ENCODE peak calls at places on chromosomes 11 and 22, in eight cellular contexts. X is breast epithelium, Y is ovary, P is tibial artery, G is GM23338, O is neural progenitor cell, B is HCT116, H is uterus. D is an unnamed sample.

GRCh38 chr11:6932150-6932549 is 5.9 kb downstream of the ZNF215 start:
- DNase-seq in G (no peak), O (no peak), B (no peak), H (no peak), Y (no peak), P (no peak), X (no peak), D (no peak)

GRCh38 chr22:32631507-32632245 is 157.1 kb downstream of the FBXO7 start:
- DNase-seq in H (no peak), Y (no peak), O (no peak), X (no peak), G (no peak), B (no peak), P (no peak), D (no peak)

GRCh38 chr11:1561266-1561665 is 10.8 kb downstream of the DUSP8 start:
- DNase-seq in B (no peak), H (no peak), G (no peak), X (no peak), P (no peak), Y (no peak), O (no peak), D (no peak)

GRCh38 chr11:71994786-71995185 is 3.9 kb upstream of the IL18BP start:
- DNase-seq in H (no peak), G (no peak), O (no peak), X (peak), P (no peak), Y (no peak), B (no peak), D (no peak)

GRCh38 chr22:32777997-32778396 is 23.5 kb upstream of the TIMP3 start:
- DNase-seq in Y (no peak), G (no peak), H (no peak), P (no peak), B (no peak), O (no peak), X (no peak), D (no peak)

GRCh38 chr22:34236527-34236926 is 316.3 kb upstream of the LARGE1 start:
- DNase-seq in O (no peak), B (no peak), H (no peak), Y (no peak), X (no peak), G (no peak), P (no peak), D (no peak)

GRCh38 chr22:38202437-38203089 is 769 bp downstream of the MAFF start:
- DNase-seq in O (peak), X (peak), B (no peak), H (peak), Y (peak), P (peak), G (peak), D (peak)

GRCh38 chr11:108768370-108768769 is 103.5 kb downstream of the DDX10 start:
- DNase-seq in Y (no peak), X (no peak), H (no peak), P (no peak), B (no peak), O (no peak), G (no peak), D (no peak)

GRCh38 chr11:78649361-78650215 is 74.9 kb upstream of the NARS2 start:
- DNase-seq in G (no peak), H (no peak), O (no peak), Y (no peak), X (no peak), B (no peak), P (no peak), D (no peak)

GRCh38 chr11:70367071-70367470 is 31.3 kb upstream of the CTTN start:
- DNase-seq in H (no peak), B (no peak), P (no peak), O (no peak), X (no peak), G (no peak), Y (no peak), D (no peak)

GRCh38 chr11:103631841-103632240 is 404.6 kb upstream of the DDI1 start:
- DNase-seq in O (no peak), P (no peak), H (no peak), B (no peak), X (no peak), G (no peak), Y (no peak), D (no peak)

GRCh38 chr11:47162426-47162825 is 14.3 kb downstream of the ARFGAP2 start:
- DNase-seq in B (no peak), Y (no peak), X (no peak), P (no peak), G (no peak), H (no peak), O (no peak), D (no peak)

GRCh38 chr11:62492586-62492985 is 54.0 kb downstream of the AHNAK start:
- DNase-seq in B (no peak), Y (no peak), H (no peak), X (no peak), O (no peak), G (no peak), P (no peak), D (no peak)

GRCh38 chr11:12201016-12201985 is 90.9 kb downstream of the MICAL2 start:
- DNase-seq in X (no peak), P (peak), G (no peak), H (peak), Y (no peak), B (no peak), O (no peak), D (no peak)

GRCh38 chr11:117189191-117189940 is 9.8 kb upstream of the TAGLN start:
- DNase-seq in G (no peak), O (no peak), H (peak), Y (no peak), B (no peak), P (peak), X (peak), D (no peak)

GRCh38 chr11:65496304-65497140 is 2.3 kb upstream of the MALAT1 start:
- DNase-seq in O (no peak), Y (no peak), P (peak), B (no peak), H (no peak), X (no peak), G (no peak), D (no peak)

GRCh38 chr22:36009085-36009484 is 19.5 kb downstream of the RBFOX2 start:
- DNase-seq in B (no peak), H (no peak), P (no peak), Y (no peak), X (no peak), G (no peak), O (no peak), D (no peak)

GRCh38 chr11:124276081-124276480 is 19.9 kb downstream of the OR8G5 start:
- DNase-seq in H (no peak), G (no peak), Y (no peak), P (no peak), X (no peak), B (no peak), O (no peak), D (no peak)

GRCh38 chr22:38504731-38505594 is 1.1 kb downstream of the DDX17 start:
- DNase-seq in O (peak), G (peak), X (no peak), Y (no peak), B (no peak), H (peak), P (peak), D (peak)

GRCh38 chr11:64355078-64355940 is 3.7 kb upstream of the RPS6KA4 start:
- DNase-seq in B (peak), G (peak), P (peak), X (peak), O (peak), Y (peak), H (peak), D (no peak)

GRCh38 chr11:31620434-31620833 is 110.9 kb downstream of the ELP4 start:
- DNase-seq in B (no peak), G (no peak), X (no peak), Y (no peak), O (no peak), H (no peak), P (no peak), D (no peak)

GRCh38 chr22:29146101-29146560 is 59.6 kb upstream of the EMID1 start:
- DNase-seq in Y (peak), H (no peak), X (no peak), O (no peak), P (no peak), G (no peak), B (no peak), D (no peak)

GRCh38 chr11:118415739-118416068 is 14.3 kb downstream of the ATP5MG start:
- DNase-seq in Y (peak), B (peak), X (no peak), G (peak), H (no peak), P (no peak), O (peak), D (no peak)

GRCh38 chr11:27926981-27927481 is 180.9 kb downstream of the KIF18A start:
- DNase-seq in P (no peak), B (no peak), G (no peak), Y (no peak), X (no peak), O (no peak), H (no peak), D (no peak)

GRCh38 chr11:110251837-110252236 is 44.6 kb downstream of the RDX start:
- DNase-seq in H (no peak), G (no peak), X (no peak), B (peak), O (no peak), P (no peak), Y (no peak), D (no peak)

DNA sequence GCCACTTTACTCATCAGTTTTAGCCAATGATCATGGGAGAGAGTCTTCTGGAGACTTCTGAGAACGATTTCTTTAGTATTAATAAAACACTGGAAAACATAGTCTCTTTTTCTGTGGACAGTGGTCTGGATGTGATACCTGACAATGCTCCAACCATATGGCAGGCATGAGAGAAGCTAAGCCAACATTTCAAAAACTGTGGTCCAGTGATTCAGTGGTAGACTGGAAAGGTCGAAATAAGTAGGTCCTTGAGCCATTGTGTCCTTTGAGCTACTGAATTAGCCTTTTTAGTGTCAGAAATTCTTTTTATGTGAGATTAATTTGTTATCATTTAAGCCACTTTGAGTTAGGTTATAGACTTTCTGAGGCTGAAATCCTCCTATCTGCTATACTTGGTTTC is 197.7 kb upstream of the CTSC start:
- DNase-seq in O (no peak), H (no peak), B (no peak), Y (no peak), X (no peak), P (no peak), G (no peak), D (no peak)
- H3K27ac ChIP-seq in O (no peak), H (no peak), B (no peak), Y (no peak), X (no peak), P (no peak), G (no peak), D (no peak)

GRCh38 chr11:43984519-43985385 is 42.3 kb downstream of the C11orf96 start:
- DNase-seq in X (no peak), H (no peak), Y (no peak), G (no peak), P (no peak), B (no peak), O (no peak), D (no peak)
- H3K27ac ChIP-seq in X (no peak), H (peak), Y (no peak), G (no peak), P (peak), B (no peak), O (no peak), D (no peak)

DNA sequence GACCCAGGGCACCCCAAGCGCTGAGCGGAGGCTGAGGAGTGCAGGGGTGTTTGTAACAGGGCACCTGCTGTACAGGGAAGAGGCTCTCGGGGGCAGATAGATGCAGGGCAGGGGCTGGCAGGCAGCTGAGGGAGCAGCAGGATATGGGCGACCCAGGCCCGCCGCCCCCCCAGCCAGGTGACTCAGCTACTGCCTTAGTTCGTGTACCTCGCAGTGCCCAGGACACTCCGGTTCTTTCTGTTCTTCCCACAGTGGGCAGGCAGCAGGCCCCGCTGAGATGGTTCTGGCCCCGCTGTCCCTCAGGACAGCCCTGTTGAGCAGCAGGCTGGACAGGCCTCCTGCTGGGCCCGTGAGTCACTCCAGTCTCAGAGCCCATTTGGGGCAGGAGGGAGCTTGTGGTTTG is 16.2 kb downstream of the PHLDA2 start:
- DNase-seq in X (no peak), Y (no peak), G (no peak), P (no peak), O (no peak), B (no peak), H (no peak), D (no peak)
- H3K27ac ChIP-seq in X (peak), Y (no peak), G (no peak), P (no peak), O (no peak), B (peak), H (no peak), D (no peak)

GRCh38 chr11:19658344-19658743 is 54.3 kb upstream of the NAV2 start:
- DNase-seq in G (no peak), Y (no peak), P (no peak), O (peak), H (no peak), X (no peak), B (no peak), D (no peak)

GRCh38 chr11:19656140-19656541 is 56.5 kb upstream of the NAV2 start:
- DNase-seq in B (no peak), O (no peak), X (no peak), P (no peak), G (peak), H (no peak), Y (no peak), D (no peak)

GRCh38 chr11:19661827-19662226 is 50.8 kb upstream of the NAV2 start:
- DNase-seq in O (no peak), Y (no peak), G (no peak), H (no peak), P (no peak), B (no peak), X (no peak), D (no peak)

GRCh38 chr11:19660076-19660475 is 52.6 kb upstream of the NAV2 start:
- DNase-seq in H (no peak), X (no peak), Y (no peak), O (no peak), G (no peak), P (no peak), B (peak), D (no peak)

GRCh38 chr11:19659529-19659928 is 53.1 kb upstream of the NAV2 start:
- DNase-seq in Y (no peak), B (no peak), O (no peak), G (no peak), H (no peak), X (no peak), P (no peak), D (no peak)
- H3K27ac ChIP-seq in Y (no peak), B (no peak), O (no peak), G (no peak), H (no peak), X (peak), P (peak), D (no peak)

DNA sequence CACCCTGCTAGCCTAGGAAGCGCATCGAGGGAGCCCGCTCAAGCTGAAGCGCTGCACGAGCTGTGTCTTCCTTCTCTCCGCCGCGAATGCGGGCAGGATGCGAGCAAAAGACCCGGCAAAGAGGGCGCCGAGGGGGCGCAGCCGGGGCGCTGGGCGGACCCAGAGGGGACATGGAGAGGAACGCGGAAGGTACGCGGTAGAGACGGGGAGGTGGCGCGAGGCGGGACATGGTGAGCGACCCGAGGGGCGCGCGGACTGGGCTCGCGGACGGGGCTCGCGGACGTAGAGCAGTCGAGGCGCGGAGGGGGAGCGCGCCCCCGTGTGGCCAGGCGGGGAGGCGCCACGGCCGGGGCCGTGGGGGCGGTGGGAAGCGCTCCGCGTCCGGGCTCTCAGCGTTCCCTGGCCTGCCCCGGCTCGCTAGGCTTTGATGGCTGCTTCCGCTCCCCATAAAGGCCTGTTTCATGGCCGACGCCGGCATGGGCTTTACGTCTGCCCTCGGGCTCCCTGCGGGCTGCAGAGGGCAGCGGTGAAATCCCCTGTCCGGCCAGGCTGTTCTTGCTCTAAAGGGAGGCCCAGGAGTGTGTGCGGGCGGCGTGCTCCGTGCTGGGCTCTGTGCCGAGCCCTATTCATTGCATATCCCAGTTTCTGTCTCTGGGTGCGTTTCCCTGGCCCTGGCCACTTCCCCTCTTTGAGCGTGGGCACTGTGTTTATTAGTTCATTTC is 31.2 kb upstream of the TRIM29 start:
- DNase-seq in B (no peak), O (peak), P (peak), H (peak), X (no peak), Y (peak), G (peak), D (no peak)
- H3K27ac ChIP-seq in B (no peak), O (no peak), P (no peak), H (peak), X (peak), Y (no peak), G (no peak), D (no peak)

DNA sequence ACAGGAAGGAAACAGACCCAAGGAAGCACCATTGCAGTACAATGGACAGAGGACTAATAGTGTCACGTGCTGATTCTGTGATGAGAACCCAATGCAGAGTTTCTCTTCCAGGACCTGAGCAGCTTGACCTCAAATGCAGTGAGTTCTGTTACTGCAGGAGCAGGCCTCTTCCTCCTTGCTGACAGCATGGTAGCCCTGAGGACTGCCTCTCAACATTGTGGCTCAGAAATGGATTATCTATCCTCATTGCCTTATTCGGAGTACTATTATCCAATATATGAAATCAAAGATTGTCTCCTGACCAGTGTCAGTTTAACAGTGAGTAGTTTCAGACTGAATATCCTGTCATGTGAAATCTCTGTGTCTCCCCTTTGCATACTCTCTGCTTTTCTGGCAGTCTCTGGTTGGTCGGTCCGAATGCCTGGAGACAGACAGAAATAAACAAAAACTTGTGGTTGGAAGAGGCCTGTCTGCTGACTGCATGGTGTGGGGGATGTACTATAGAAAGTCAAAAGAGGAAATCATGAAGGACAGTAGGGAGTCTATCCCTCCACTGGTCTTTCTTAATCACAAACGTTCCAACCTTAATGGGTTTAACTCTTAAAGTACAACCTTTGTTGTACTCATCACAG is 6.9 kb upstream of the MS4A14 start:
- DNase-seq in P (no peak), G (no peak), H (no peak), B (no peak), O (no peak), X (no peak), Y (no peak), D (no peak)
- H3K27ac ChIP-seq in P (no peak), G (no peak), H (no peak), B (no peak), O (no peak), X (no peak), Y (no peak), D (no peak)

GRCh38 chr11:74280494-74280893 is 30.9 kb downstream of the P4HA3 start:
- DNase-seq in O (no peak), Y (no peak), G (no peak), H (no peak), P (no peak), B (no peak), X (no peak), D (no peak)

GRCh38 chr11:74284466-74284865 is 27.0 kb downstream of the P4HA3 start:
- DNase-seq in B (no peak), O (no peak), X (no peak), Y (no peak), H (no peak), P (no peak), G (no peak), D (no peak)

GRCh38 chr11:74282421-74282820 is 29.0 kb downstream of the P4HA3 start:
- DNase-seq in Y (no peak), G (no peak), H (no peak), B (no peak), P (no peak), O (no peak), X (no peak), D (no peak)

GRCh38 chr11:74282863-74283484 is 28.5 kb downstream of the P4HA3 start:
- DNase-seq in H (no peak), X (no peak), G (peak), O (peak), Y (no peak), B (no peak), P (no peak), D (no peak)

GRCh38 chr11:74283580-74284180 is 27.8 kb downstream of the P4HA3 start:
- DNase-seq in B (no peak), Y (no peak), G (no peak), O (no peak), H (no peak), P (no peak), X (no peak), D (no peak)
- H3K27ac ChIP-seq in B (no peak), Y (no peak), G (no peak), O (no peak), H (no peak), P (no peak), X (no peak), D (no peak)